ENCODE peak calls at places on chromosomes 6 and 20, in ten cellular contexts. Z is NCI-H2081 treated with DMSO at 0.1 percent for 48 hours, A is fibroblast of the conjunctiva, K is NCI-H1930, L is OCI-M1, W is Calu3, F is tibial artery, G is BE2C, I is memory B cell, N is pancreas. R is an unnamed sample.

GRCh38 chr6:34981951-34982350 is 92.9 kb downstream of the ANKS1A start:
- DNase-seq in F (no peak), K (no peak), L (no peak), G (no peak), N (no peak), Z (no peak), W (no peak), I (no peak), A (no peak), R (no peak)

GRCh38 chr6:19312291-19312978 is 524.7 kb upstream of the ID4 start:
- DNase-seq in W (no peak), N (no peak), K (no peak), G (no peak), L (no peak), Z (no peak), A (no peak), F (no peak), I (no peak), R (no peak)

GRCh38 chr20:9306521-9306920 is 207.9 kb upstream of the LAMP5 start:
- DNase-seq in W (peak), I (no peak), A (peak), G (no peak), Z (no peak), F (no peak), N (no peak), L (no peak), K (no peak), R (no peak)

GRCh38 chr6:124026645-124027044 is 223.0 kb downstream of the NKAIN2 start:
- DNase-seq in A (no peak), F (no peak), N (no peak), K (no peak), I (no peak), L (peak), G (no peak), Z (no peak), W (no peak), R (no peak)

GRCh38 chr6:123967900-123968299 is 164.2 kb downstream of the NKAIN2 start:
- DNase-seq in Z (peak), K (no peak), A (no peak), F (no peak), I (no peak), W (no peak), N (no peak), L (no peak), G (no peak), R (no peak)

GRCh38 chr6:169792306-169793015 is 41.0 kb downstream of the ERMARD start:
- DNase-seq in G (no peak), W (no peak), Z (no peak), F (peak), A (no peak), L (no peak), K (no peak), N (no peak), I (no peak), R (no peak)

GRCh38 chr6:3829285-3829684 is 19.9 kb upstream of the FAM50B start:
- DNase-seq in W (no peak), L (no peak), Z (no peak), A (no peak), I (no peak), G (no peak), K (no peak), F (no peak), N (no peak), R (no peak)

GRCh38 chr6:31651602-31652191 is 764 bp downstream of the BAG6 start:
- DNase-seq in K (no peak), A (peak), F (peak), I (no peak), L (peak), N (no peak), W (peak), G (no peak), Z (no peak), R (peak)

GRCh38 chr6:162343196-162343901 is 384.2 kb downstream of the PRKN start:
- DNase-seq in I (no peak), F (no peak), G (no peak), Z (no peak), A (no peak), W (no peak), K (no peak), L (peak), N (no peak), R (no peak)

GRCh38 chr6:46729810-46730342 is 5.3 kb downstream of the PLA2G7 start:
- DNase-seq in G (no peak), W (no peak), I (no peak), L (no peak), K (no peak), F (no peak), N (no peak), A (no peak), Z (no peak), R (no peak)

GRCh38 chr6:28945360-28945759 is 21.6 kb upstream of the TRIM27 start:
- DNase-seq in Z (no peak), F (no peak), L (peak), W (no peak), G (no peak), I (no peak), A (no peak), N (no peak), K (no peak), R (no peak)

GRCh38 chr6:32622545-32623401 is 14.4 kb upstream of the HLA-DQA1 start:
- DNase-seq in L (peak), W (peak), I (peak), F (no peak), A (peak), Z (no peak), K (peak), G (peak), N (peak), R (peak)

GRCh38 chr6:70763754-70764153 is 96.1 kb downstream of the SMAP1 start:
- DNase-seq in G (no peak), K (no peak), L (no peak), I (no peak), N (no peak), W (no peak), A (no peak), F (no peak), Z (no peak), R (no peak)

GRCh38 chr6:163309491-163310026 is 105.0 kb upstream of the QKI start:
- DNase-seq in G (no peak), K (no peak), F (no peak), I (no peak), Z (no peak), W (peak), N (no peak), L (no peak), A (no peak), R (no peak)

GRCh38 chr20:50379991-50380696 is 130.0 kb upstream of the PTPN1 start:
- DNase-seq in K (no peak), G (no peak), L (no peak), F (no peak), Z (no peak), N (peak), I (no peak), W (no peak), A (no peak), R (no peak)

GRCh38 chr6:115932481-115932880 is 128.2 kb downstream of the FRK start:
- DNase-seq in Z (peak), A (peak), L (no peak), N (no peak), I (no peak), W (no peak), G (no peak), K (no peak), F (no peak), R (no peak)

GRCh38 chr20:51122931-51123658 is 100.2 kb upstream of the KCNG1 start:
- DNase-seq in K (no peak), Z (no peak), N (no peak), I (no peak), G (no peak), L (no peak), A (no peak), F (no peak), W (no peak), R (no peak)

GRCh38 chr6:85669735-85670194 is 27.1 kb upstream of the SYNCRIP start:
- DNase-seq in K (no peak), I (no peak), A (no peak), Z (no peak), F (no peak), L (no peak), G (no peak), N (no peak), W (peak), R (no peak)

R was measured in pulmonary artery endothelial cell.